ENCODE peak calls at places on chromosome X, in nine cellular contexts. One of them, this sample, is unnamed.
A peak's percentile ranks its signal among the peaks of the same experiment; 100 is the strongest.

GRCh38 chrX:37746951-37747350 is 32.9 kb upstream of the CYBB start:
- DNase-seq in IMR-90: no peak
- DNase-seq in right lobe of liver: no peak
- DNase-seq in cardiac muscle cell: no peak
- DNase-seq in fibroblast of mammary gland: no peak
- DNase-seq in CD4-positive, alpha-beta memory T cell: no peak
- DNase-seq in tibial nerve: no peak
- DNase-seq in lower leg skin: no peak
- DNase-seq in AG04450: no peak
- DNase-seq in this sample: no peak

GRCh38 chrX:109839694-109840358 is 106.8 kb upstream of the ACSL4 start:
- DNase-seq in IMR-90: no peak
- DNase-seq in right lobe of liver: no peak
- DNase-seq in cardiac muscle cell: peak; percentile 80
- DNase-seq in fibroblast of mammary gland: peak; percentile 63
- DNase-seq in CD4-positive, alpha-beta memory T cell: no peak
- DNase-seq in tibial nerve: no peak
- DNase-seq in lower leg skin: no peak
- DNase-seq in AG04450: no peak
- DNase-seq in this sample: no peak

GRCh38 chrX:118182050-118182449 is 65.4 kb upstream of the KLHL13 start:
- DNase-seq in IMR-90: peak; percentile 15
- DNase-seq in right lobe of liver: no peak
- DNase-seq in cardiac muscle cell: no peak
- DNase-seq in fibroblast of mammary gland: peak; percentile 27
- DNase-seq in CD4-positive, alpha-beta memory T cell: no peak
- DNase-seq in tibial nerve: no peak
- DNase-seq in lower leg skin: no peak
- DNase-seq in AG04450: no peak
- DNase-seq in this sample: no peak

GRCh38 chrX:49995021-49995731 is 72.8 kb downstream of the CLCN5 start:
- DNase-seq in IMR-90: peak; percentile 77
- DNase-seq in right lobe of liver: no peak
- DNase-seq in cardiac muscle cell: peak; percentile 77
- DNase-seq in fibroblast of mammary gland: peak; percentile 53
- DNase-seq in CD4-positive, alpha-beta memory T cell: no peak
- DNase-seq in tibial nerve: no peak
- DNase-seq in lower leg skin: no peak
- DNase-seq in AG04450: no peak
- DNase-seq in this sample: peak; percentile 32

GRCh38 chrX:131778269-131779218 is 234.7 kb downstream of the OR13H1 start:
- DNase-seq in IMR-90: peak; percentile 76
- DNase-seq in right lobe of liver: no peak
- DNase-seq in cardiac muscle cell: no peak
- DNase-seq in fibroblast of mammary gland: peak; percentile 80
- DNase-seq in CD4-positive, alpha-beta memory T cell: peak; percentile 80
- DNase-seq in tibial nerve: no peak
- DNase-seq in lower leg skin: peak; percentile 90
- DNase-seq in AG04450: no peak
- DNase-seq in this sample: no peak

GRCh38 chrX:113741744-113742143 is 842.1 kb upstream of the HTR2C start:
- DNase-seq in IMR-90: no peak
- DNase-seq in right lobe of liver: no peak
- DNase-seq in cardiac muscle cell: peak; percentile 68
- DNase-seq in fibroblast of mammary gland: peak; percentile 50
- DNase-seq in CD4-positive, alpha-beta memory T cell: no peak
- DNase-seq in tibial nerve: no peak
- DNase-seq in lower leg skin: no peak
- DNase-seq in AG04450: no peak
- DNase-seq in this sample: peak; percentile 13

GRCh38 chrX:69291111-69291510 is 125.9 kb upstream of the PJA1 start:
- DNase-seq in IMR-90: no peak
- DNase-seq in right lobe of liver: no peak
- DNase-seq in cardiac muscle cell: peak; percentile 39
- DNase-seq in fibroblast of mammary gland: no peak
- DNase-seq in CD4-positive, alpha-beta memory T cell: no peak
- DNase-seq in tibial nerve: no peak
- DNase-seq in lower leg skin: no peak
- DNase-seq in AG04450: no peak
- DNase-seq in this sample: no peak

GRCh38 chrX:37796805-37797204 is 16.9 kb downstream of the CYBB start:
- DNase-seq in IMR-90: no peak
- DNase-seq in right lobe of liver: peak; percentile 54
- DNase-seq in cardiac muscle cell: no peak
- DNase-seq in fibroblast of mammary gland: no peak
- DNase-seq in CD4-positive, alpha-beta memory T cell: no peak
- DNase-seq in tibial nerve: no peak
- DNase-seq in lower leg skin: no peak
- DNase-seq in AG04450: no peak
- DNase-seq in this sample: no peak

GRCh38 chrX:120566817-120567216 is 6.1 kb upstream of the CUL4B start:
- DNase-seq in IMR-90: no peak
- DNase-seq in right lobe of liver: no peak
- DNase-seq in cardiac muscle cell: no peak
- DNase-seq in fibroblast of mammary gland: no peak
- DNase-seq in CD4-positive, alpha-beta memory T cell: no peak
- DNase-seq in tibial nerve: no peak
- DNase-seq in lower leg skin: no peak
- DNase-seq in AG04450: no peak
- DNase-seq in this sample: no peak

GRCh38 chrX:120562569-120562926 is 1.8 kb upstream of the CUL4B start:
- DNase-seq in IMR-90: no peak
- DNase-seq in right lobe of liver: no peak
- DNase-seq in cardiac muscle cell: no peak
- DNase-seq in fibroblast of mammary gland: no peak
- DNase-seq in CD4-positive, alpha-beta memory T cell: no peak
- DNase-seq in tibial nerve: no peak
- DNase-seq in lower leg skin: no peak
- DNase-seq in AG04450: no peak
- DNase-seq in this sample: no peak

GRCh38 chrX:120568047-120568446 is 7.3 kb upstream of the CUL4B start:
- DNase-seq in IMR-90: no peak
- DNase-seq in right lobe of liver: no peak
- DNase-seq in cardiac muscle cell: no peak
- DNase-seq in fibroblast of mammary gland: no peak
- DNase-seq in CD4-positive, alpha-beta memory T cell: no peak
- DNase-seq in tibial nerve: no peak
- DNase-seq in lower leg skin: no peak
- DNase-seq in AG04450: no peak
- DNase-seq in this sample: no peak

GRCh38 chrX:120561634-120562568 is 1.1 kb upstream of the CUL4B start:
- DNase-seq in IMR-90: no peak
- DNase-seq in right lobe of liver: no peak
- DNase-seq in cardiac muscle cell: no peak
- DNase-seq in fibroblast of mammary gland: no peak
- DNase-seq in CD4-positive, alpha-beta memory T cell: no peak
- DNase-seq in tibial nerve: no peak
- DNase-seq in lower leg skin: no peak
- DNase-seq in AG04450: no peak
- DNase-seq in this sample: no peak

GRCh38 chrX:120564925-120565324 is 4.2 kb upstream of the CUL4B start:
- DNase-seq in IMR-90: no peak
- DNase-seq in right lobe of liver: no peak
- DNase-seq in cardiac muscle cell: no peak
- DNase-seq in fibroblast of mammary gland: no peak
- DNase-seq in CD4-positive, alpha-beta memory T cell: no peak
- DNase-seq in tibial nerve: no peak
- DNase-seq in lower leg skin: no peak
- DNase-seq in AG04450: no peak
- DNase-seq in this sample: no peak
- H3K4me3 ChIP-seq in IMR-90: no peak overlapping the region
- H3K4me3 ChIP-seq in right lobe of liver: no peak overlapping the region
- H3K4me3 ChIP-seq in cardiac muscle cell: no peak overlapping the region
- H3K4me3 ChIP-seq in fibroblast of mammary gland: no peak overlapping the region
- H3K4me3 ChIP-seq in CD4-positive, alpha-beta memory T cell: no peak overlapping the region
- H3K4me3 ChIP-seq in tibial nerve: no peak overlapping the region
- H3K4me3 ChIP-seq in lower leg skin: no peak overlapping the region
- H3K4me3 ChIP-seq in AG04450: no peak overlapping the region
- H3K4me3 ChIP-seq in this sample: no peak overlapping the region

GRCh38 chrX:153498453-153498852 is 3.7 kb downstream of the BGN start:
- DNase-seq in IMR-90: no peak
- DNase-seq in right lobe of liver: no peak
- DNase-seq in cardiac muscle cell: no peak
- DNase-seq in fibroblast of mammary gland: no peak
- DNase-seq in CD4-positive, alpha-beta memory T cell: no peak
- DNase-seq in tibial nerve: no peak
- DNase-seq in lower leg skin: no peak
- DNase-seq in AG04450: no peak
- DNase-seq in this sample: no peak

GRCh38 chrX:153495362-153495751 is 577 bp downstream of the BGN start:
- DNase-seq in IMR-90: peak; percentile 37
- DNase-seq in right lobe of liver: no peak
- DNase-seq in cardiac muscle cell: peak; percentile 62
- DNase-seq in fibroblast of mammary gland: no peak
- DNase-seq in CD4-positive, alpha-beta memory T cell: no peak
- DNase-seq in tibial nerve: no peak
- DNase-seq in lower leg skin: no peak
- DNase-seq in AG04450: no peak
- DNase-seq in this sample: no peak

GRCh38 chrX:153494541-153495361 is at the start of gene BGN:
- DNase-seq in IMR-90: peak; percentile 44
- DNase-seq in right lobe of liver: no peak
- DNase-seq in cardiac muscle cell: peak; percentile 82
- DNase-seq in fibroblast of mammary gland: peak; percentile 34
- DNase-seq in CD4-positive, alpha-beta memory T cell: no peak
- DNase-seq in tibial nerve: no peak
- DNase-seq in lower leg skin: no peak
- DNase-seq in AG04450: no peak
- DNase-seq in this sample: no peak

GRCh38 chrX:153494061-153494460 is 719 bp upstream of the BGN start:
- DNase-seq in IMR-90: peak; percentile 41
- DNase-seq in right lobe of liver: no peak
- DNase-seq in cardiac muscle cell: no peak
- DNase-seq in fibroblast of mammary gland: peak; percentile 41
- DNase-seq in CD4-positive, alpha-beta memory T cell: no peak
- DNase-seq in tibial nerve: no peak
- DNase-seq in lower leg skin: no peak
- DNase-seq in AG04450: no peak
- DNase-seq in this sample: no peak

DNA sequence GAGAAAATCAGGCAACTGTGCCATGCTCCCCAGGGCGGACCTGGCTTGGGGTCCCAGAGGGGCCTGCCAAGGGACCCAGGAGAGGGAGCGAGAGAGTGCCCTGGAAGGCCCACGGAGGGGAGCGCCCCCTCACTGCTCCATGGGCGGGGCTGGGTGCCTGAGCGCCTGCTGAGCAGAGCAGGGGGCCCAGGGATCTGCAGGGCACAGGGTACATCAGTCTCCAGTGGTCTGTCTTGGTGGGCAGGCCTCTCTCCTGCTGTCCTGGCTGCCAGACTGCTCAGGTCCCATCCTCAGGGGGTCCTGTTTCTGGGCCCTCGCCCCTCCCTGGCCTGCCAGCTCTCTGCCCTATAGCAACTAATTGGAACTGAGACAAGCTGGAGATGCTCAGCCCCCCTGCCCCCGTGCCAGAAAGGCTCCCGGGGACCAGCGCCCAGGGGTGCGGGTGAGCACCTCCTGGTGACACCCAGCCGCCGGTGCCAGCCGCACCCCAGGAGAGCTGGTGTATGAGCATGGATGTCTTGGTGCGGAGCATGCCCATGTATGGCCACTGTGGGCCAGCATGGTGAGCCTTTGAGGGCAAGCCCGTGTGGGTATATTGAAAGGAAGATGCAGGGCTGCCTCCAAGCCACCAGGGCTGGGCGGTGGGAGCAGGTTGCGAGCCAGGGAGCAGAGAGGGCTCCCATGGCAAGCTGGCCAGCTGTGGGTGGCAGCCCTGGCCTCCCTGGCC is 1.3 kb downstream of the BGN start:
- DNase-seq in IMR-90: no peak
- DNase-seq in right lobe of liver: no peak
- DNase-seq in cardiac muscle cell: no peak
- DNase-seq in fibroblast of mammary gland: no peak
- DNase-seq in CD4-positive, alpha-beta memory T cell: no peak
- DNase-seq in tibial nerve: no peak
- DNase-seq in lower leg skin: no peak
- DNase-seq in AG04450: no peak
- DNase-seq in this sample: no peak
- H3K4me3 ChIP-seq in IMR-90: peak overlapping the region; percentile 70
- H3K4me3 ChIP-seq in right lobe of liver: peak overlapping the region; percentile 18
- H3K4me3 ChIP-seq in cardiac muscle cell: no peak overlapping the region
- H3K4me3 ChIP-seq in fibroblast of mammary gland: peak overlapping the region; percentile 54
- H3K4me3 ChIP-seq in CD4-positive, alpha-beta memory T cell: no peak overlapping the region
- H3K4me3 ChIP-seq in tibial nerve: no peak overlapping the region
- H3K4me3 ChIP-seq in lower leg skin: no peak overlapping the region
- H3K4me3 ChIP-seq in AG04450: peak overlapping the region; percentile 73
- H3K4me3 ChIP-seq in this sample: no peak overlapping the region

GRCh38 chrX:17007134-17007768 is 60.8 kb downstream of the REPS2 start:
- DNase-seq in IMR-90: no peak
- DNase-seq in right lobe of liver: no peak
- DNase-seq in cardiac muscle cell: peak; percentile 34
- DNase-seq in fibroblast of mammary gland: peak; percentile 47
- DNase-seq in CD4-positive, alpha-beta memory T cell: no peak
- DNase-seq in tibial nerve: no peak
- DNase-seq in lower leg skin: no peak
- DNase-seq in AG04450: no peak
- DNase-seq in this sample: no peak

GRCh38 chrX:17000751-17001150 is 54.3 kb downstream of the REPS2 start:
- DNase-seq in IMR-90: no peak
- DNase-seq in right lobe of liver: no peak
- DNase-seq in cardiac muscle cell: no peak
- DNase-seq in fibroblast of mammary gland: no peak
- DNase-seq in CD4-positive, alpha-beta memory T cell: no peak
- DNase-seq in tibial nerve: no peak
- DNase-seq in lower leg skin: no peak
- DNase-seq in AG04450: no peak
- DNase-seq in this sample: no peak

GRCh38 chrX:17009856-17010650 is 63.6 kb downstream of the REPS2 start:
- DNase-seq in IMR-90: no peak
- DNase-seq in right lobe of liver: no peak
- DNase-seq in cardiac muscle cell: no peak
- DNase-seq in fibroblast of mammary gland: no peak
- DNase-seq in CD4-positive, alpha-beta memory T cell: no peak
- DNase-seq in tibial nerve: no peak
- DNase-seq in lower leg skin: no peak
- DNase-seq in AG04450: no peak
- DNase-seq in this sample: no peak

DNA sequence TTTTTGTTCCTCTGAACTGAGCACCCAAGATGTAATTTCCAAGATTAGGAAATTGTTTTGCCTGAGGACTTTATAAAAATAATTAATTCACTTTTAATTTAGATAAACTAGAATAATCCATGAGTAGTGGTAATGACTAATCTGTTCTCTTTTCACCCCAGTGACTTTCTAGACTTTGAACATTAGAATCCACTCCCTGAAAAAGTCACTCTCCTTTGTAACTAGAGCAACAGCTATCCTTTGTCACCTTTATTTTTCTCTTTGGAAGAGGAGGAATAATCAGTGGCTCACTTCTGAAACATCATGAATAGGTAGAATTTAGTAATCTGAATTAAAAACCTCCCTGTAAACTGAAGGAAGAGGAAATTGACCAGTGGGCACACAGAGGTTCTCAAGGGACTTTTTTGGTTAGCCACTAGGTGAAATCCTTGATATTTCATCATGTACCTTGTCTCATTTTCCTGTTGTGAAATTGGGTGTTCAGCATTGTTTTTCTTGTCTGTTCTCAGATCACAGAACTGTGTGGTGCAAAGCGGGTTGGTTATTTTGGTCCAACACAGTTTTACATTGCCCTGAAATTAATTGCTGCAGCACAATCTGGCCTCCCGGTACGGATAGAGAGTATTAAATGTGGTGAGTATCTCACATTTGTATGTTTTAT is 59.4 kb downstream of the REPS2 start:
- DNase-seq in IMR-90: no peak
- DNase-seq in right lobe of liver: no peak
- DNase-seq in cardiac muscle cell: peak; percentile 51
- DNase-seq in fibroblast of mammary gland: peak; percentile 42
- DNase-seq in CD4-positive, alpha-beta memory T cell: no peak
- DNase-seq in tibial nerve: no peak
- DNase-seq in lower leg skin: no peak
- DNase-seq in AG04450: no peak
- DNase-seq in this sample: no peak
- H3K4me3 ChIP-seq in IMR-90: no peak overlapping the region
- H3K4me3 ChIP-seq in right lobe of liver: no peak overlapping the region
- H3K4me3 ChIP-seq in cardiac muscle cell: no peak overlapping the region
- H3K4me3 ChIP-seq in fibroblast of mammary gland: no peak overlapping the region
- H3K4me3 ChIP-seq in CD4-positive, alpha-beta memory T cell: no peak overlapping the region
- H3K4me3 ChIP-seq in tibial nerve: no peak overlapping the region
- H3K4me3 ChIP-seq in lower leg skin: no peak overlapping the region
- H3K4me3 ChIP-seq in AG04450: no peak overlapping the region
- H3K4me3 ChIP-seq in this sample: no peak overlapping the region

DNA sequence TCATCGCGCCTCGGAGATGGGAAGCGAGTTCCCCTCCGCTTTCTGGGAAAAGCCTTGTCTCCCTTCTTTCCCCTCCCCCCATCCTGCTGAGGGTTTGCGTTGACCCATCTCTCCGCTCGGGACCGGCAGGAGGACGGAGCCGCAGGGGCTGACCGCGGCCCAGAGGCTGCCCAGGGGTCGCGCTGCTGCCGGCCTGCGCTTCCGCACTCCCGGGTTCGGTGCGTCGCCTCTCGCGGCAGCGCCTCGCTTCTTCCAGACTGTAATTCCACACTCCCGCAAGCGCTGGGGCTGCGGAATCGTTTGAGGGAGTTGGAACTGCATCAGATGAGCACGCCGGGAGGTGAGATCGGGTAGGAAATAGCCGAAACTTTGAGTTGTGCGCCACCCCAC is 88.3 kb downstream of the BCOR start:
- DNase-seq in IMR-90: no peak
- DNase-seq in right lobe of liver: no peak
- DNase-seq in cardiac muscle cell: no peak
- DNase-seq in fibroblast of mammary gland: no peak
- DNase-seq in CD4-positive, alpha-beta memory T cell: no peak
- DNase-seq in tibial nerve: no peak
- DNase-seq in lower leg skin: no peak
- DNase-seq in AG04450: no peak
- DNase-seq in this sample: no peak
- H3K4me3 ChIP-seq in IMR-90: no peak overlapping the region
- H3K4me3 ChIP-seq in right lobe of liver: no peak overlapping the region
- H3K4me3 ChIP-seq in cardiac muscle cell: peak overlapping the region; percentile 7
- H3K4me3 ChIP-seq in fibroblast of mammary gland: no peak overlapping the region
- H3K4me3 ChIP-seq in CD4-positive, alpha-beta memory T cell: peak overlapping the region; percentile 13
- H3K4me3 ChIP-seq in tibial nerve: no peak overlapping the region
- H3K4me3 ChIP-seq in lower leg skin: no peak overlapping the region
- H3K4me3 ChIP-seq in AG04450: no peak overlapping the region
- H3K4me3 ChIP-seq in this sample: no peak overlapping the region